ENCODE peak calls at places on chromosomes 2 and 18, in six cellular contexts. P is osteoblast, K is SK-N-SH, G is astrocyte, T is cardiac fibroblast, Z is sigmoid colon. U is an unnamed sample.

GRCh38 chr18:5900249-5900648 is 4.9 kb upstream of the TMEM200C start:
- DNase-seq in K (no peak), Z (no peak), P (no peak), T (no peak), G (peak), U (peak)

GRCh38 chr2:220533485-220533884 is 906.1 kb downstream of the SLC4A3 start:
- DNase-seq in T (peak), P (peak), K (peak), G (peak), Z (no peak), U (peak)

GRCh38 chr2:177551989-177552413 is 159.4 kb downstream of the AGPS start:
- DNase-seq in K (peak), T (no peak), Z (peak), G (no peak), P (peak), U (no peak)

GRCh38 chr2:74959106-74959751 is 786 bp downstream of the POLE4 start:
- DNase-seq in P (no peak), Z (no peak), G (no peak), K (no peak), T (no peak), U (no peak)

GRCh38 chr2:71469403-71470398 is 16.3 kb downstream of the DYSF start:
- DNase-seq in P (no peak), T (no peak), K (no peak), G (no peak), Z (no peak), U (no peak)

GRCh38 chr2:170736628-170737027 is 21.5 kb downstream of the SP5 start:
- DNase-seq in T (no peak), P (no peak), Z (no peak), K (no peak), G (no peak), U (no peak)

GRCh38 chr2:98378901-98379300 is 32.6 kb downstream of the CNGA3 start:
- DNase-seq in G (peak), Z (no peak), K (no peak), P (peak), T (peak), U (peak)

GRCh38 chr2:237686659-237687136 is 59.3 kb downstream of the LRRFIP1 start:
- DNase-seq in P (no peak), G (peak), K (no peak), T (peak), Z (peak), U (peak)

GRCh38 chr2:163733301-163733938 is 2.4 kb downstream of the FIGN start:
- DNase-seq in T (no peak), G (no peak), K (peak), Z (peak), P (peak), U (peak)

GRCh38 chr2:225668606-225669266 is 269.2 kb downstream of the NYAP2 start:
- DNase-seq in K (peak), T (peak), P (peak), G (peak), Z (no peak), U (peak)

GRCh38 chr18:23970161-23971153 is 44.1 kb upstream of the TTC39C start:
- DNase-seq in K (no peak), P (no peak), Z (no peak), G (no peak), T (no peak), U (no peak)

GRCh38 chr2:70472256-70472905 is 81.2 kb downstream of the TGFA start:
- DNase-seq in Z (no peak), K (no peak), P (no peak), G (no peak), T (peak), U (peak)

GRCh38 chr18:28003451-28003850 is 173.5 kb downstream of the CDH2 start:
- DNase-seq in G (peak), P (peak), T (peak), K (no peak), Z (no peak), U (peak)

GRCh38 chr2:171084128-171084527 is 76.6 kb downstream of the TLK1 start:
- DNase-seq in P (no peak), K (no peak), G (no peak), Z (no peak), T (no peak), U (no peak)

GRCh38 chr18:32637216-32637615 is 135.6 kb downstream of the KLHL14 start:
- DNase-seq in T (no peak), P (no peak), G (no peak), K (no peak), Z (no peak), U (no peak)

GRCh38 chr2:112488201-112488600 is 6.2 kb downstream of the TTL start:
- DNase-seq in G (no peak), P (no peak), Z (no peak), K (no peak), T (no peak), U (no peak)
- H3K4me3 ChIP-seq in G (no peak), P (no peak), Z (no peak), K (no peak), T (no peak), U (no peak)

DNA sequence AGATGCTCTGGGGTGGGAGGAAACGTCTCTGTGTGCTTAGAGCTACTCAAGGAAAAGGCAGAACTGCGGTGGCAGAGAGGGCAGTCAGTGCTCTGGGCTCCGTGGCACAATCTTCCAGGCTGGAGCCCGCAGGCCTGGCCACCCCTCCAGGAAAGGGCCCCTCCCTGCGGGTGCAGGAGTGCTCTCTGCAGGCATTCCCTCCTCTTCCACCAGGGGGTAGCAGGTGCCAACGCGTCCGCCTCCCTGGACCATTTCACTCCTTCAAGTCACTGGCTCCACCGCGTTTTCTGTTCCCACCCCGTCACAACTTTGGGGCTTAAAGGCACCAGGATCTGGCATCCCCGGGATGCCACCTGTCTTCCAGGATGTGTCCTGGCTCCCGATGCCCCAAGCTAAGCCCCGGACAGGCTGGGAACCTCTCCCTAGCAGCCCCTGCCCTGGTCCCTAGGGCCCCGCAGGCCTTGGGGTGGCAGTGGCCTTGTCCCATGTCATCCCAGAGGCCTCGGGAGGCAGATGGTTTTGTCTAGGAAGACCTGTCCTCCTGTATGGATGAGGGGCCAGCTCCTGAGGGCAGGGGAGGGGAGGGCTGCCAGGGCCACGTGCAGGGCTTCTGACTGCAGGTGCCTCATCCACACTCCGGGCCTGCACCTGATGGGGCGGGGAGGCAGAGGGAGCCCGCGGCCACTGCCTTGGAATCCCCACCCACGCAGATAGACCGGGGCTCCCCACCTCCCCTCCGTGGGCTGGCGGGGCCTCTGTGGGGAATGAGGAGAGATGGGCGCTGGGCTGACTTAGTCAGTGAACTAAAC is 26.4 kb downstream of the KCNIP3 start:
- DNase-seq in T (peak), G (no peak), K (peak), Z (no peak), P (peak), U (no peak)
- TF ChIP-seq CTCF in T (peak), G (no peak), K (peak), Z (no peak), P (no peak), U (peak)

GRCh38 chr2:121089005-121089510 is 195.9 kb downstream of the TFCP2L1 start:
- DNase-seq in G (no peak), T (no peak), P (no peak), Z (peak), K (no peak), U (no peak)
- H3K4me3 ChIP-seq in G (no peak), T (no peak), P (no peak), Z (no peak), K (no peak), U (no peak)

GRCh38 chr18:37536646-37537045 is 29.0 kb downstream of the CELF4 start:
- DNase-seq in P (no peak), K (no peak), Z (no peak), G (no peak), T (no peak), U (no peak)

GRCh38 chr18:37535968-37536367 is 29.6 kb downstream of the CELF4 start:
- DNase-seq in Z (no peak), T (peak), G (no peak), K (no peak), P (no peak), U (peak)

GRCh38 chr18:37532917-37533316 is 32.7 kb downstream of the CELF4 start:
- DNase-seq in K (no peak), G (no peak), P (no peak), Z (no peak), T (no peak), U (no peak)

GRCh38 chr18:37534627-37535026 is 31.0 kb downstream of the CELF4 start:
- DNase-seq in K (peak), P (no peak), G (no peak), T (no peak), Z (no peak), U (no peak)

GRCh38 chr18:37533647-37534565 is 31.7 kb downstream of the CELF4 start:
- DNase-seq in T (no peak), K (no peak), G (no peak), Z (no peak), P (no peak), U (no peak)
- TF ChIP-seq CTCF in T (no peak), K (peak), G (no peak), Z (no peak), P (no peak), U (peak)

DNA sequence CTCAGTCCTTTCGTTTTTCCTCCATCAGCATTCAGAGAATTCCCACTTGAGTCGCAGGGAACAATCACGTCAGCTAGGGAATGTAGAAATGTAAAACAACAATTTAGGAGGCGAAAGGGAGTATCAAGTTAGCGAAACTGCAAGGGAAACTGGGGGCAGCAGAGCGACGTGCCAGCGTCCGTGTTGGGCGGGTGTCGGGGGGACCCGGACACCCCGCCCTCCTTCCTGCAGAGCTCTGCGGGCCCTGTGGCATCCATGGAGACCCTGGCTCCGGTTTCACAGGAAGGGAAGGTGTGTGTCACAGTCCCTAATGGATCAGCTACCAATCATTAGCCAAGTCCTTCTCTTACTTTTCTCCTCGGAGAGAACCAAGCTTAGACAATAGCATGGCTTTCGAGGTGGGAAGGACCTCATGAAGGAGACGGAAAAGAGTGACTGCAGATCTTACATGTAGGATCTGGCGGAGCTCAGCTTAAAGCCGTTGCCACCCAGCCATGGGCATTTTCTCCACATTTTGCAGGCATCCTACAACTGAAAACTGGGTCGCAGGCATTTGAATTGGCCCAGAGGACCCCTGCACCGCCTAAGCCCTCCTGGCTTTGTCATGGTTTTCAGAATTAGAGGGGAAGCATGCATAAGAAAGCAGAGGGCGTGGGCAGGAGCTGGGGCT is 33.7 kb downstream of the SOX11 start:
- DNase-seq in K (no peak), Z (no peak), T (peak), P (no peak), G (peak), U (peak)
- H3K4me3 ChIP-seq in K (no peak), Z (no peak), T (no peak), P (peak), G (peak), U (no peak)

DNA sequence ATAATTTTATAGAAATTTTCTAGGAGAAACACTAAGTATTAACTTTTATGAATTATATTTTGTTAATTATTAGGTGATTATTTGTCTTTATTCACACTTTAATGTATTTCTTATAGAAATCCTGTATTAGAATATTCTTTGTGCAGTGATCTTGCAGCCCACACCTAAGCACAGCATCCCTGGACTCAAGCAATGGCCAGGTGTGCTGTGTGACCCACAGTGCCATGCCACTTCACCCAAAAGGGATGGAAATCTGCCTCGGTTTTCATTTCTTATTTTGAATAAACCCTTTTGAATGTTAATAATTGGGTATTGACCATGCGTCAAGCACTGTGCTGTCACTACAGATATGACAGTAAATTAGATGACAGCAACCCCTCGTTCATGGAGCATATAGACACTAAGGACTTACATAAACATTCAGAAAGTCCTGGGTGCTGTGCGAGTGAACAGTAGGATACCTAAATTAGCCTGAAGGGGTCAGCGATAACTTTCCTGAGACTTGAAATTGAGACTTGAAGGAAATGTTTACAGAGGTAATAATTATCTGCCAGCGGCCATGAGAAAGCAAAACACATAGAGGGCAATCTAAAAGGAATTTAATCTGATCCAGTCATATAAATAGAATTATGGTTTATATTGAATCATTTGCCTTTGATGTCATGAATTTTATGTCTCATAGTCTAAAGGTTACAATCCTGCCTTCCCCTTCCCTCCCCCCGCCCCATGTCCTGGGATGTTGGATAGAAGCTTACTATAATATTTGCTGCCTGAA is 52.7 kb upstream of the CALCRL start:
- DNase-seq in K (no peak), G (peak), P (no peak), Z (no peak), T (peak), U (peak)
- TF ChIP-seq CTCF in K (peak), G (peak), P (peak), Z (no peak), T (peak), U (peak)

GRCh38 chr18:2573408-2573807 is 2.1 kb downstream of the NDC80 start:
- DNase-seq in T (no peak), Z (no peak), G (no peak), K (no peak), P (no peak), U (no peak)
- H3K4me3 ChIP-seq in T (no peak), Z (no peak), G (peak), K (peak), P (peak), U (peak)

DNA sequence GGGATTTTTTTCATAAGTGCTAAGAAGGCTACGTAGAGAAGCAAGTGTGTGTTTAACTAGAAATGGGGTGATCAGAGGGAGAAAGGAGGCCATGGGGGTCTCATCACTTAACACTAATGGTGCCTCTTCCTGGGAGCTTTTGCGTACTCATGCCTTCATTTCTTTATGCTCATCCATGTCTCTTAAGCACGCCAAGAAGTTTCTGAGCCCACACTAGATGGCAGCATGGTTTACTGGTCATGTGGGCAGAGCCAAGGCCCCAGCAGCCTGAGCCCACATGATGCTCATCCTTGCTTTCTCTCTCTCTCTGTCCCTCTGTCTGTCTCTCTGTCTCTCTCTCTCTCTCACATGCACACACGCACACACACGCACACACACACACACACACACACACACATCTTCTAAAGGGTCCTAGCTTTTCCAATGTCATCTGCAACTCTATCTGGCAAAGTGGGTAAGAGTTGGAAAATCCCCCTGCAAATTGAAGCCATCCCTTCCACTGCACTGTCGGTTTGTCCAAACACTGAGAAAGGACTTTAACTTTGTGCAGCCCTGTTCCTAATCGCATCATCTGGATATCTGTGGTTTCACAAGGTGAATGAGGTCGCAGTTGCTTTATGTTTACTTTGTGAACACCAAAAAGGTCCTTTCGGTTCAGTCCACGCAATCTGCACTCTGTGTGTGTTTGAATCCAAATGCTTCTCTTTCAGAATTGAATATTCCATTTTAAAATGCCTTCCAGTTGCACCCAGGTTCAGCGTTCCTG is 137.2 kb upstream of the CCDC68 start:
- DNase-seq in T (peak), P (peak), Z (no peak), G (peak), K (peak), U (peak)
- TF ChIP-seq CTCF in T (peak), P (peak), Z (no peak), G (peak), K (peak), U (peak)